ENCODE peak calls at places on chromosome 4, in seven cellular contexts. H is HCT116, G is breast epithelium, T is stomach, X is sigmoid colon, M is esophagus muscularis mucosa, W is spleen. Y is an unnamed sample.
A peak's percentile ranks its signal among the peaks of the same experiment; 100 is the strongest.

GRCh38 chr4:39151120-39151713 is 31.1 kb upstream of the WDR19 start:
- DNase-seq in H (no peak), G (no peak), T (no peak), X (no peak), M (no peak), W (no peak), Y (no peak)

GRCh38 chr4:16693040-16693506 is 205.4 kb downstream of the LDB2 start:
- DNase-seq in H (no peak), G (no peak), T (no peak), X (peak; percentile 83), M (no peak), W (no peak), Y (peak; percentile 34)

GRCh38 chr4:169070071-169070894 is 60.2 kb upstream of the CBR4 start:
- DNase-seq in H (peak; percentile 76), G (peak; percentile 82), T (peak; percentile 72), X (no peak), M (no peak), W (no peak), Y (peak; percentile 48)

GRCh38 chr4:35493977-35494376 is 750.3 kb downstream of the ARAP2 start:
- DNase-seq in H (no peak), G (no peak), T (no peak), X (no peak), M (no peak), W (peak; percentile 63), Y (no peak)

GRCh38 chr4:57044996-57045395 is 65.2 kb downstream of the IGFBP7 start:
- DNase-seq in H (no peak), G (no peak), T (no peak), X (no peak), M (no peak), W (no peak), Y (no peak)

GRCh38 chr4:150140774-150141400 is 62.6 kb downstream of the DCLK2 start:
- DNase-seq in H (no peak), G (no peak), T (no peak), X (no peak), M (no peak), W (no peak), Y (no peak)

GRCh38 chr4:27176400-27176799 is 315.8 kb downstream of the STIM2 start:
- DNase-seq in H (peak; percentile 26), G (no peak), T (no peak), X (no peak), M (no peak), W (no peak), Y (no peak)

GRCh38 chr4:149248191-149248590 is 567.5 kb downstream of the IQCM start:
- DNase-seq in H (no peak), G (no peak), T (no peak), X (no peak), M (no peak), W (no peak), Y (no peak)

GRCh38 chr4:42282081-42282901 is 115.0 kb upstream of the SHISA3 start:
- DNase-seq in H (peak; percentile 76), G (no peak), T (peak; percentile 30), X (no peak), M (no peak), W (no peak), Y (no peak)

GRCh38 chr4:52376107-52376704 is 282.9 kb downstream of the USP46 start:
- DNase-seq in H (peak; percentile 33), G (no peak), T (no peak), X (no peak), M (no peak), W (no peak), Y (no peak)
- TF ChIP-seq POLR2AphosphoS5 in H (no peak), G (no peak), T (no peak), X (no peak), M (no peak), W (no peak), Y (no peak)

GRCh38 chr4:3644849-3645627 is 112.8 kb upstream of the LRPAP1 start:
- DNase-seq in H (no peak), G (no peak), T (no peak), X (no peak), M (no peak), W (no peak), Y (no peak)
- TF ChIP-seq POLR2A in H (no peak), G (no peak), T (no peak), X (no peak), M (no peak), W (no peak), Y (no peak)

DNA sequence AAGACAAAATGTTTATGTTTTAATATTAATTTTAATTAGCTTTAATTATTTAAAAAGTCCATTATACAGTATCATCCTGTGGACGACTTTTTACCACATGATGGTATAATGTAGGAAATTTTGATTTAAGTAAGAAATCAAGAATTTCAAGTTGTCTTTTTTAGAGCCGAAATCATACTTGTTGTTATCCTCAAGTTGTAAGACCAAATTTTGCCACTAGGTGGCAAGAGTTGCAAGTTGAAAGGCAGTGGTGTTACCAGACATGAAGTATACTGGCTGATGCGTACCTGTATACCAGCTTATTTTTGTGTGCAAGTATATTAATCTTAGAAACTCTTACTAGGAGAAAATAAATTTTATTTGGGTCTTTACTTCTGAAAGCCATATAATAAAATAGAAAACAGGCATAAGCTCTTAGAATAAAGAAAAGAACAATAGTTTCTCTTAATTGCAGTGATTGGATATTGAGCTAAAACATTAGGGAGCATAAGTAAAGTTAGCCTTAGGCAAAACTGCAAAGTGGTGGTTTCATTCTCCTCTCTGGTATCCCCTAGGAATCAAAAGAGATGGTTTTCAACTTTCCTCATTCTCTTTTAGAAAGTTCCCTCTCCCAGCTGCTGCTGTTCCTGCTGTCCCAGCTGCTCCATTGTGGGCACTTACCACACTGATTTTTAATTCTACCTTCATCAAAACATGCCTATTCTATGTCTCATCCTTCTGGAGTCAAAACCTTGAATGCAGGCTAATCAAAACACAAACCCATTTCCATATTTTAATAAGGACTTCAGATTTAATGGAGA is 118.1 kb upstream of the WDFY3 start:
- DNase-seq in H (peak; percentile 75), G (no peak), T (no peak), X (no peak), M (no peak), W (no peak), Y (peak; percentile 21)
- TF ChIP-seq CTCF in H (peak; percentile 70), G (peak; percentile 53), T (peak; percentile 54), X (peak; percentile 11), M (peak; percentile 59), W (peak; percentile 71), Y (peak; percentile 68)

GRCh38 chr4:74097161-74097560 is 1.8 kb downstream of the CXCL2 start:
- DNase-seq in H (no peak), G (no peak), T (no peak), X (no peak), M (no peak), W (no peak), Y (no peak)
- TF ChIP-seq POLR2AphosphoS5 in H (no peak), G (no peak), T (no peak), X (no peak), M (no peak), W (no peak), Y (peak; percentile 8)